ENCODE peak calls at places on chromosome 1, in four cellular contexts. D is naive thymus-derived CD4-positive, alpha-beta T cell; A is heart left ventricle; G is hypothalamus. S is an unnamed sample.

GRCh38 chr1:67135354-67135753 is 584 bp upstream of the C1orf141 start:
- DNase-seq in D (no peak), A (no peak), G (no peak), S (no peak)

GRCh38 chr1:104648269-104648691 is 898.6 kb downstream of the AMY1C start:
- DNase-seq in G (no peak), A (no peak), D (no peak), S (no peak)

GRCh38 chr1:69861641-69862040 is 293.9 kb downstream of the LRRC7 start:
- DNase-seq in G (no peak), D (no peak), A (no peak), S (no peak)

GRCh38 chr1:160637821-160638539 is 8.9 kb downstream of the SLAMF1 start:
- DNase-seq in G (no peak), D (no peak), A (no peak), S (peak)

GRCh38 chr1:40898434-40898900 is 36.3 kb upstream of the CITED4 start:
- DNase-seq in D (no peak), A (no peak), G (no peak), S (no peak)

GRCh38 chr1:20172033-20172588 is 13.8 kb upstream of the UBXN10 start:
- DNase-seq in G (no peak), D (no peak), A (peak), S (no peak)

GRCh38 chr1:101152633-101153032 is 84.2 kb upstream of the S1PR1 start:
- DNase-seq in D (no peak), G (no peak), A (no peak), S (no peak)

GRCh38 chr1:242454262-242455051 is 70.0 kb downstream of the PLD5 start:
- DNase-seq in D (no peak), G (peak), A (no peak), S (no peak)